ENCODE peak calls at places on chromosome 17, in nine cellular contexts. J, K, T, G, Z, W, X, Y and A are unnamed samples.

GRCh38 chr17:77110006-77110374 is 30.8 kb upstream of the SEC14L1 start:
- DNase-seq in J (no peak), K (no peak), T (no peak), G (peak; percentile 81), Z (no peak), W (peak; percentile 46), X (no peak), Y (no peak), A (no peak)

GRCh38 chr17:57027852-57028251 is 49.9 kb downstream of the SCPEP1 start:
- DNase-seq in J (no peak), K (no peak), T (no peak), G (no peak), Z (no peak), W (no peak), X (no peak), Y (no peak), A (no peak)

GRCh38 chr17:65175952-65176351 is 38.8 kb downstream of the RGS9 start:
- DNase-seq in J (no peak), K (no peak), T (no peak), G (no peak), Z (no peak), W (no peak), X (no peak), Y (no peak), A (no peak)

GRCh38 chr17:74394977-74395376 is 27.7 kb downstream of the GPR142 start:
- DNase-seq in J (no peak), K (no peak), T (no peak), G (no peak), Z (no peak), W (no peak), X (no peak), Y (peak; percentile 60), A (no peak)

GRCh38 chr17:11302395-11302932 is 61.5 kb downstream of the SHISA6 start:
- DNase-seq in J (no peak), K (no peak), T (no peak), G (no peak), Z (no peak), W (no peak), X (no peak), Y (no peak), A (no peak)

GRCh38 chr17:19386276-19386863 is 620 bp downstream of the MFAP4 start:
- DNase-seq in J (no peak), K (peak; percentile 96), T (peak; percentile 94), G (peak; percentile 85), Z (peak; percentile 86), W (peak; percentile 96), X (no peak), Y (no peak), A (no peak)

GRCh38 chr17:68061512-68062313 is 26.2 kb downstream of the KPNA2 start:
- DNase-seq in J (no peak), K (peak; percentile 49), T (no peak), G (peak; percentile 36), Z (no peak), W (peak; percentile 70), X (no peak), Y (no peak), A (no peak)

GRCh38 chr17:71638668-71639067 is 482.2 kb upstream of the SOX9 start:
- DNase-seq in J (no peak), K (no peak), T (no peak), G (no peak), Z (no peak), W (no peak), X (no peak), Y (no peak), A (no peak)

GRCh38 chr17:17999364-18000007 is 26.8 kb downstream of the DRC3 start:
- DNase-seq in J (no peak), K (peak; percentile 49), T (no peak), G (no peak), Z (no peak), W (peak; percentile 47), X (no peak), Y (no peak), A (no peak)

GRCh38 chr17:36124879-36125824 is 21.5 kb downstream of the CCL4 start:
- DNase-seq in J (no peak), K (peak; percentile 8), T (no peak), G (no peak), Z (no peak), W (no peak), X (no peak), Y (no peak), A (no peak)

GRCh38 chr17:76550712-76551615 is 11.1 kb downstream of the PRCD start:
- DNase-seq in J (no peak), K (peak; percentile 60), T (no peak), G (peak; percentile 75), Z (peak; percentile 39), W (peak; percentile 70), X (no peak), Y (no peak), A (no peak)

GRCh38 chr17:78717431-78717980 is 64.6 kb downstream of the CYTH1 start:
- DNase-seq in J (no peak), K (peak; percentile 42), T (peak; percentile 75), G (peak; percentile 64), Z (no peak), W (peak; percentile 75), X (no peak), Y (peak; percentile 16), A (no peak)

GRCh38 chr17:78715876-78716275 is 66.2 kb downstream of the CYTH1 start:
- DNase-seq in J (no peak), K (no peak), T (no peak), G (no peak), Z (no peak), W (no peak), X (no peak), Y (no peak), A (no peak)

GRCh38 chr17:78716292-78716691 is 65.8 kb downstream of the CYTH1 start:
- DNase-seq in J (no peak), K (no peak), T (no peak), G (no peak), Z (no peak), W (no peak), X (no peak), Y (no peak), A (no peak)

GRCh38 chr17:78715000-78715771 is 66.9 kb downstream of the CYTH1 start:
- DNase-seq in J (no peak), K (no peak), T (no peak), G (no peak), Z (no peak), W (no peak), X (no peak), Y (no peak), A (no peak)

DNA sequence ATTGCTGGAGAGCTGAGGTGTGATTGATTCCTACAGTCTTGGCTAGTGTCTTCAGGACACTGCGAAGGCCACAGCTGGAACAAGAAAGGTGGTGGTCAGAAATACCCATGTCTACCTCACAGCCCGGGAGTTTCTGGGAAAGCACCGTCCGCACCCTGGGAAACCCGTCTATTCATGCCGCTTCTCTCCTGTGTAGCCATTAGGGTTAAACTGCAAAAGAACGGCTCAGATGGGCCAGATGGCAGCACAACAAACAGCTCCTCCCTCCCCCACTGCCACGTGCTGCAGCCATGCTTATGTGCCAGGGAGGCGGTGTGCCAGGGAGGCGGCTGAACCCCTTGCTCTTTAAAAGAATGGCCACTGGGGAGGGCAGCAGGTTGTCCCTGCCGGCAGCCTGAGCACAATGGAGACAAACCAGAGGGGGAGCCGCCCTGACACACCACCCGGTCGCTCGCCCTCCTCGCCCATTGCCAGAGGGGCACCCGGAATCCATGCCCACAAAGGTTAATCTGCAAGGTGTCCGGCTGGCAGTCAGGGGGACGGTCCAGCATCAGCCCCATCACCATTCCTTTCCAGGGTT is 65.2 kb downstream of the CYTH1 start:
- DNase-seq in J (no peak), K (peak; percentile 49), T (peak; percentile 91), G (peak; percentile 54), Z (peak; percentile 84), W (peak; percentile 76), X (no peak), Y (peak; percentile 70), A (peak; percentile 61)
- TF ChIP-seq CTCF in J (no peak), K (no peak), T (no peak), G (no peak), Z (no peak), W (no peak), X (no peak), Y (no peak), A (no peak)

GRCh38 chr17:37212184-37212583 is 163.6 kb upstream of the C17orf78 start:
- DNase-seq in J (no peak), K (peak; percentile 11), T (no peak), G (peak; percentile 27), Z (no peak), W (peak; percentile 16), X (no peak), Y (no peak), A (no peak)
- TF ChIP-seq CTCF in J (no peak), K (peak; percentile 13), T (no peak), G (peak; percentile 38), Z (no peak), W (peak; percentile 31), X (peak; percentile 44), Y (no peak), A (no peak)

GRCh38 chr17:48551206-48551597 is 6.3 kb upstream of the HOXB2 start:
- DNase-seq in J (no peak), K (no peak), T (no peak), G (no peak), Z (no peak), W (no peak), X (no peak), Y (no peak), A (no peak)
- TF ChIP-seq CTCF in J (no peak), K (no peak), T (no peak), G (no peak), Z (no peak), W (no peak), X (no peak), Y (no peak), A (no peak)

DNA sequence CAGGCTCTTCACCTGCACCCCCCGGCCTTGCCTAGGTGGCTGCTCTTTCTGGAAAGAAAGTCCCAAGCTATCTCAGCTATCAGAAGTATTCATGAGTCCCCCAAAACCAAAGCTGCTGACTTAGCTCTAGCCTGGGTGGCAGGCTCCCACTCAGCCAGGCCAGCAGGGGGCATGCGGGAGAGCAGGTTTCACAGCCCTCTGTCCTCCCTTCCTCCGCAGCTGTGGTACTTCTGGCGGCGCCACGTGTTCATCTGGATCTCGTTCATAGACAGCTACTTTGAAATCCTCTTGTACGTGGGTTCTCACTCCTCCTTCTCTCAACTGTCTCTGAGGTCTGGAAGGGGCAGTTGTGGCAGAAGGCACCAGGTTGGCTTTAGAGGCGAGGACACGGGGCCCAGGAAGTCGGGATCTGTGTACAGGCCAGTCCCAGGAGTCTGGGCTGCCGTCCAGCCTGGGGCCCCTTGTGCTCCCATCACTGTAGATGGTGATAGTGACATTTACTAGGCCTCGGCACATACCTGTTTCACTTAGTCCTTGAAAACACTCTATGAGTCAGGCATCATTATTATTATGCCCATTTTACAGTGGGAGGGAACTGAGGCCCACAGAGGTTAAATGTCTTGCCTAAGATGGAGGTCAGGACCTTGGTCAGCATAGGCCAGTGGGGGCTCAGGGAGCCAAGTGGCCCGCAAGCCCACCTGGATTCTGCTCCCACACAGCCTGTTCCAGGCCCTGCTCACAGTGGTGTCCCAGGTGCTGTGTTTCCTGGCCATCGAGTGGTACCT is 12.9 kb downstream of the TRPV2 start:
- DNase-seq in J (no peak), K (peak; percentile 68), T (no peak), G (peak; percentile 80), Z (no peak), W (peak; percentile 83), X (no peak), Y (peak; percentile 58), A (peak; percentile 75)
- TF ChIP-seq CTCF in J (peak; percentile 62), K (peak; percentile 81), T (peak; percentile 50), G (peak; percentile 82), Z (peak; percentile 52), W (peak; percentile 84), X (peak; percentile 89), Y (no peak), A (peak; percentile 59)